ENCODE peak calls at places on chromosomes 13 and 19, in nine cellular contexts. B is Calu3, R is foreskin fibroblast, Q is OCI-LY7, U is HFFc6, E is progenitor cell of endocrine pancreas, S is thyroid gland, P is cardiac muscle cell, I is mammary epithelial cell. W is an unnamed sample.

GRCh38 chr13:45439000-45439399 is 20.8 kb upstream of the SLC25A30 start:
- DNase-seq in B (no peak), R (no peak), Q (no peak), U (no peak), E (no peak), S (no peak), P (no peak), I (no peak), W (no peak)

GRCh38 chr13:34863360-34864135 is 78.5 kb upstream of the NBEA start:
- DNase-seq in B (peak), R (peak), Q (no peak), U (peak), E (no peak), S (no peak), P (peak), I (peak), W (peak)

GRCh38 chr19:50413096-50413495 is 5.6 kb upstream of the SPIB start:
- DNase-seq in B (no peak), R (no peak), Q (no peak), U (no peak), E (no peak), S (no peak), P (no peak), I (no peak), W (no peak)

GRCh38 chr13:88979465-88980180 is 1308.5 kb downstream of the SLITRK5 start:
- DNase-seq in B (no peak), R (no peak), Q (no peak), U (no peak), E (no peak), S (no peak), P (peak), I (no peak), W (peak)

GRCh38 chr13:92460479-92460878 is 766.1 kb upstream of the GPC6 start:
- DNase-seq in B (no peak), R (no peak), Q (no peak), U (no peak), E (no peak), S (no peak), P (peak), I (no peak), W (no peak)

GRCh38 chr19:48607359-48607755 is 815 bp downstream of the SPACA4 start:
- DNase-seq in B (no peak), R (no peak), Q (no peak), U (no peak), E (no peak), S (no peak), P (no peak), I (no peak), W (no peak)

GRCh38 chr19:2686347-2686746 is 16.1 kb downstream of the GNG7 start:
- DNase-seq in B (no peak), R (no peak), Q (no peak), U (no peak), E (no peak), S (no peak), P (no peak), I (no peak), W (no peak)

GRCh38 chr19:2099054-2099501 is 2.4 kb downstream of the IZUMO4 start:
- DNase-seq in B (no peak), R (no peak), Q (no peak), U (no peak), E (no peak), S (no peak), P (no peak), I (no peak), W (no peak)

GRCh38 chr19:50646074-50646807 is 3.0 kb upstream of the C19orf81 start:
- DNase-seq in B (peak), R (peak), Q (no peak), U (peak), E (no peak), S (no peak), P (peak), I (peak), W (peak)

GRCh38 chr13:97435297-97435682 is 1.3 kb downstream of the RAP2A start:
- DNase-seq in B (no peak), R (no peak), Q (no peak), U (no peak), E (no peak), S (no peak), P (no peak), I (no peak), W (no peak)

GRCh38 chr13:30835442-30835841 is 70.6 kb upstream of the MEDAG start:
- DNase-seq in B (no peak), R (no peak), Q (no peak), U (no peak), E (no peak), S (no peak), P (peak), I (no peak), W (no peak)

GRCh38 chr13:73173160-73173905 is 114.5 kb downstream of the KLF5 start:
- DNase-seq in B (no peak), R (no peak), Q (no peak), U (no peak), E (no peak), S (no peak), P (no peak), I (no peak), W (no peak)

GRCh38 chr19:4052114-4052992 is 14.3 kb downstream of the ZBTB7A start:
- DNase-seq in B (peak), R (no peak), Q (no peak), U (peak), E (no peak), S (no peak), P (peak), I (peak), W (peak)

GRCh38 chr13:34864650-34865049 is 77.4 kb upstream of the NBEA start:
- DNase-seq in B (no peak), R (no peak), Q (no peak), U (no peak), E (no peak), S (no peak), P (no peak), I (no peak), W (no peak)

GRCh38 chr19:17680235-17680722 is 7.9 kb downstream of the UNC13A start:
- DNase-seq in B (peak), R (peak), Q (peak), U (peak), E (no peak), S (peak), P (peak), I (peak), W (no peak)

GRCh38 chr13:59750860-59751259 is 412.9 kb downstream of the DIAPH3 start:
- DNase-seq in B (no peak), R (peak), Q (no peak), U (peak), E (peak), S (no peak), P (peak), I (peak), W (no peak)

DNA sequence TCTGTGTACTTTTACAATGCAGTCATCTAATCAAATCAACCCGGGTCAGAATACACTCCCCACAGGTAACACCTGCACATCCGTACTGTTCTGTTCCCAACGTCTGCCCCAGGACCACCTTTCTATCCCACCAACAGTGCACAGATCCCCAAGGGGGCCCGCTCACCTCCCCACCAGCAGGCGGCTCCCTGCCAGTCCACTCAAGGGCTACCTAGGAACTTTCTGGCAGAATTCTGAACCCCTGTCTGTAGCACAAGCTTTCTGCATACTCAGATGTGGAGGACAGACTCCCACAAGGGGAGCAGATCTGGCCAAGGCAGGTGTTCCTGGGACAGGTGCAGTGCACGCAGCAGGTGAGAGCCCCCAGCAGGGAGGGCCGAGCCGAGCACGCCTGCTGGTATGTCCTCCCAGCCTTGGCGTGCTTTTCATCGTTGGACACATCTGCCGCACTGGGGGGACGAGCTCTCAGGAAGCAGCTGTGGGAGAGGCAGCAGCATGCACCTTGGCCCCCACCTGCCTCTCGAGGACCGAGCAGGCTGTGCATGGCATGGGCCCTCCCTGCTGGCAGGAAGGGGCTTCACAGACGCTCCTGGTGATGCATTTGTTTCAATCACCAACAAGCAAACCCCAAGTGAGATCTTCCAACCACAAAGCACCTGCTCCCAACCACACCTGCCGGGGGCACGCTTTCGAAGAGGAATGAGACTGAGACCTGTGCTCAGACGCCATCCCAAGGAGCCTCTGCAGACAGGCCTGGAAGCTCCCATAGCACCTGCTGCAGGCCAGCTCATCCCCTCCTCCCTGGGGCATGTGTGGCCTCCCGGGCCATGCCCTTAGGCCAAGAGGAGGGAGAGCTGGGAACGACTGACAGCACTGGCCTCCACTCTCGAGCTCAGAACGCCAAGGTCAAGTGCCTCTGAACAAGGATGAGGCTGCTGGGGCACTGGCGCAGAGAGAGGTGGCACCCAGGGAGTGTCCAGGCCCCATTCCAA is 35.9 kb downstream of the RAB20 start:
- DNase-seq in B (no peak), R (no peak), Q (peak), U (no peak), E (no peak), S (peak), P (no peak), I (no peak), W (no peak)
- TF ChIP-seq CTCF in B (no peak), R (no peak), Q (no peak), U (peak), E (no peak), S (no peak), P (no peak), I (no peak), W (no peak)

GRCh38 chr19:45428385-45429231 is 4.9 kb upstream of the ERCC1 start:
- DNase-seq in B (peak), R (peak), Q (peak), U (no peak), E (peak), S (peak), P (peak), I (no peak), W (no peak)
- TF ChIP-seq CTCF in B (peak), R (peak), Q (peak), U (peak), E (peak), S (no peak), P (peak), I (peak), W (peak)

DNA sequence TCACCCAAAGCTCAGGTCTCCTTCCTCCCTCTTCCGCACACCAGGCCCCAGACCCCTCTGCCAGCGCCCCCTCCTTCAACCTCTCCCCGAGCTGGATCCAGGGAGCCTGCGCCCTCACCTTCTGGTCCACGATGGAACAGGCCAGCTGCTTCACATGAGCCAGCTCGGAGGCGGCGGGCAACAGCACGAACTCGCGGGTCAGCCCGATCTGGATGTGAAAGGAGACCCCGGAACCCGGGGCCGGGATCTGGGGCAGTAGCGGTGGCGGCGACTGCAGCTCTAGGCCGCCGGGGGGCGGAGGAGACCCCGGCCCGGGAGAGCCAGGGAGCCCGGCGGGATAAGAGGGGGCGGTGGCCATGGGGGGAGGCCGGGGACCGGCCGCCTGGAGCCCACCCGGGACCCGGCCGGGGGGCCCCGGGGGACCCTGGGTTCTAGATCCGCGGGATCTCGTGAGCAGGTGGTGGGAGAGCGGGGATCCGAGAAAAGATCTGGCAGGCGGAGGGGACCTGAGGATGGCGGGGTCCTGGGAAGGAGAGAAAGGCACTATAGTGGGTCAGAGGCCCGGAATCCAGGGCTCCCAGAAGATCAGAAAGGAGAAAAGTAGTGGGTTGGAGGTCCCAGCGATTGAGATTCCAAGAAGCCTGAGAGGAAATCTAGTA is 772 bp downstream of the PRKD2 start:
- DNase-seq in B (peak), R (no peak), Q (peak), U (no peak), E (peak), S (peak), P (peak), I (no peak), W (peak)
- TF ChIP-seq CTCF in B (no peak), R (no peak), Q (peak), U (peak), E (peak), S (no peak), P (no peak), I (peak), W (no peak)

DNA sequence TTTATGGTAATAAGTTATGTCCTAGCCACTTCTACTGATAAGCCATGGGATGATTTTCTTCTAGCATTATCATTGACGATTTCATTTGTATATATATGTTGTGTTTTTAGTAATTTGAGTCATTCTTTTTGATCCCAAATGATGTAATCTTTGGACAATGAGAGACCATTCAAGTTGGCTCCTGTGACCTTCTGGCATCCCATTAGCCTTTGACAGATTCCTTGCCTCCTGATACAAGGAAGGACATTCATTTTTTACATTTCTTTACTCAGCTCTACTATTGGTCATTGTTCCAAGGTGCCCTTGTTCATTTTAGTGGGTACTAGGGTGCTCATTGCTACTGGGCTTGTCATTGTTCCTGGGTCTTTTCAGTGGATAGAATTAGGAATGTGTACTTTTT is 35.3 kb upstream of the MYCBP2 start:
- DNase-seq in B (no peak), R (no peak), Q (no peak), U (no peak), E (no peak), S (no peak), P (no peak), I (no peak), W (no peak)
- TF ChIP-seq CTCF in B (no peak), R (no peak), Q (no peak), U (no peak), E (no peak), S (no peak), P (no peak), I (no peak), W (no peak)

GRCh38 chr13:110215606-110216005 is 91.4 kb downstream of the COL4A1 start:
- DNase-seq in B (no peak), R (no peak), Q (no peak), U (no peak), E (no peak), S (no peak), P (no peak), I (no peak), W (no peak)
- TF ChIP-seq CTCF in B (no peak), R (no peak), Q (no peak), U (no peak), E (no peak), S (no peak), P (no peak), I (no peak), W (no peak)

W was measured in MCF 10A.